ENCODE peak calls at places on chromosome 13, in six cellular contexts. W is tibial nerve, J is thyroid gland, S is AG04450, L is lung, N is Peyer's patch. Z is an unnamed sample.
A peak's percentile ranks its signal among the peaks of the same experiment; 100 is the strongest.

GRCh38 chr13:73440296-73440895 is 381.6 kb downstream of the KLF5 start:
- DNase-seq in W (no peak), J (no peak), S (no peak), L (no peak), N (no peak), Z (no peak)

GRCh38 chr13:21556051-21556450 is 47.9 kb downstream of the MICU2 start:
- DNase-seq in W (no peak), J (no peak), S (no peak), L (no peak), N (no peak), Z (no peak)

GRCh38 chr13:91056746-91057145 is 290.7 kb upstream of the MIR17HG start:
- DNase-seq in W (no peak), J (no peak), S (no peak), L (no peak), N (no peak), Z (no peak)

GRCh38 chr13:88857256-88857655 is 1186.1 kb downstream of the SLITRK5 start:
- DNase-seq in W (no peak), J (no peak), S (no peak), L (no peak), N (no peak), Z (no peak)

GRCh38 chr13:47853236-47853635 is 147.8 kb downstream of the SUCLA2 start:
- DNase-seq in W (no peak), J (no peak), S (no peak), L (no peak), N (no peak), Z (no peak)

GRCh38 chr13:110226051-110226562 is 80.8 kb downstream of the COL4A1 start:
- DNase-seq in W (no peak), J (no peak), S (no peak), L (no peak), N (no peak), Z (no peak)

GRCh38 chr13:72120632-72121031 is 253.6 kb upstream of the DACH1 start:
- DNase-seq in W (no peak), J (no peak), S (no peak), L (no peak), N (no peak), Z (no peak)

GRCh38 chr13:62293081-62293480 is 877.4 kb upstream of the PCDH20 start:
- DNase-seq in W (no peak), J (no peak), S (no peak), L (no peak), N (no peak), Z (no peak)

GRCh38 chr13:72523049-72523448 is 204.4 kb downstream of the MZT1 start:
- DNase-seq in W (no peak), J (no peak), S (no peak), L (no peak), N (no peak), Z (no peak)

GRCh38 chr13:72514141-72514540 is 213.3 kb downstream of the MZT1 start:
- DNase-seq in W (no peak), J (no peak), S (no peak), L (no peak), N (no peak), Z (no peak)

GRCh38 chr13:26679411-26679810 is 81.2 kb downstream of the GPR12 start:
- DNase-seq in W (no peak), J (no peak), S (peak; percentile 24), L (no peak), N (no peak), Z (no peak)

GRCh38 chr13:95533545-95534135 is 18.9 kb upstream of the CLDN10 start:
- DNase-seq in W (no peak), J (no peak), S (no peak), L (no peak), N (peak; percentile 56), Z (no peak)

GRCh38 chr13:83211301-83211700 is 671.0 kb downstream of the SLITRK1 start:
- DNase-seq in W (no peak), J (no peak), S (no peak), L (no peak), N (no peak), Z (no peak)

GRCh38 chr13:32001392-32001768 is 30.2 kb upstream of the FRY start:
- DNase-seq in W (no peak), J (peak; percentile 9), S (no peak), L (no peak), N (no peak), Z (peak; percentile 6)

GRCh38 chr13:102825400-102825799 is 20.4 kb upstream of the ERCC5 start:
- DNase-seq in W (no peak), J (no peak), S (no peak), L (no peak), N (no peak), Z (no peak)

GRCh38 chr13:35475131-35475959 is 1.1 kb downstream of the MAB21L1 start:
- DNase-seq in W (peak; percentile 52), J (no peak), S (no peak), L (no peak), N (no peak), Z (no peak)

GRCh38 chr13:73984949-73985691 is 149.1 kb downstream of the KLF12 start:
- DNase-seq in W (no peak), J (no peak), S (no peak), L (peak; percentile 34), N (no peak), Z (peak; percentile 90)

GRCh38 chr13:25762795-25763377 is 288.9 kb downstream of the SHISA2 start:
- DNase-seq in W (no peak), J (no peak), S (no peak), L (no peak), N (no peak), Z (peak; percentile 31)

GRCh38 chr13:32669030-32669646 is 82.9 kb downstream of the PDS5B start:
- DNase-seq in W (no peak), J (no peak), S (no peak), L (no peak), N (no peak), Z (peak; percentile 37)

GRCh38 chr13:42577538-42577937 is 3.6 kb downstream of the TNFSF11 start:
- DNase-seq in W (no peak), J (no peak), S (no peak), L (no peak), N (no peak), Z (no peak)

GRCh38 chr13:42575938-42576337 is 2.0 kb downstream of the TNFSF11 start:
- DNase-seq in W (no peak), J (no peak), S (no peak), L (no peak), N (no peak), Z (no peak)

GRCh38 chr13:42574435-42575311 is 721 bp downstream of the TNFSF11 start:
- DNase-seq in W (no peak), J (no peak), S (no peak), L (no peak), N (no peak), Z (peak; percentile 33)

GRCh38 chr13:42571895-42572294 is 2.1 kb upstream of the TNFSF11 start:
- DNase-seq in W (no peak), J (no peak), S (no peak), L (no peak), N (no peak), Z (no peak)

GRCh38 chr13:42574011-42574410 is at the start of gene TNFSF11:
- DNase-seq in W (no peak), J (no peak), S (no peak), L (no peak), N (no peak), Z (no peak)
- H3K4me3 ChIP-seq in W (no peak within 1 kb of the TSS), J (no peak within 1 kb of the TSS), S (peak within 1 kb of the TSS; percentile 7), L (peak within 1 kb of the TSS; percentile 9), N (peak within 1 kb of the TSS; percentile 47), Z (peak within 1 kb of the TSS; percentile 55)

DNA sequence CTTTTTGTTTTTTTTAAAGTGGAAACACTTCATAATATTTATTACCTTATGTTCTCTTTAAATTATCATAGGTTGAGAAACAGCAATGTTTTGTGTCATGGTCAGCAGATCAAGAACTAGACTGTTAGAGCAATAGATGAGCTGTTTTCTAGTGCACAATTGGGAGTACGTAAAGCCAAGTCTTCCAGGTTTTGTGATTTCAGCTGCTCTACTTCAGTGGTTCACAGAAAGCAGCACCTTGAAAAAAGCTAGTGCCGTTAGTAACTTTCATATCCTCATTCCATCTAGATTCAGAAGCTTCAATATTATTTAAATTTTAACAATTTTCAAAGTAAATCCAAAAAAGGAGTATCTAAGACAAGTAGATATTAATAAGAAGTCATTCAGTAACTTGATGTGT is 1.9 kb downstream of the GPR18 start:
- DNase-seq in W (no peak), J (no peak), S (no peak), L (no peak), N (no peak), Z (no peak)
- H3K27ac ChIP-seq in W (no peak overlapping the region), J (no peak overlapping the region), S (no peak overlapping the region), L (no peak overlapping the region), N (peak overlapping the region; percentile 77), Z (peak overlapping the region; percentile 39)

GRCh38 chr13:22897571-22898314 is 283.0 kb upstream of the SGCG start:
- DNase-seq in W (no peak), J (no peak), S (no peak), L (no peak), N (no peak), Z (no peak)
- H3K4me3 ChIP-seq in W (no peak overlapping the region), J (no peak overlapping the region), S (no peak overlapping the region), L (no peak overlapping the region), N (no peak overlapping the region), Z (no peak overlapping the region)

DNA sequence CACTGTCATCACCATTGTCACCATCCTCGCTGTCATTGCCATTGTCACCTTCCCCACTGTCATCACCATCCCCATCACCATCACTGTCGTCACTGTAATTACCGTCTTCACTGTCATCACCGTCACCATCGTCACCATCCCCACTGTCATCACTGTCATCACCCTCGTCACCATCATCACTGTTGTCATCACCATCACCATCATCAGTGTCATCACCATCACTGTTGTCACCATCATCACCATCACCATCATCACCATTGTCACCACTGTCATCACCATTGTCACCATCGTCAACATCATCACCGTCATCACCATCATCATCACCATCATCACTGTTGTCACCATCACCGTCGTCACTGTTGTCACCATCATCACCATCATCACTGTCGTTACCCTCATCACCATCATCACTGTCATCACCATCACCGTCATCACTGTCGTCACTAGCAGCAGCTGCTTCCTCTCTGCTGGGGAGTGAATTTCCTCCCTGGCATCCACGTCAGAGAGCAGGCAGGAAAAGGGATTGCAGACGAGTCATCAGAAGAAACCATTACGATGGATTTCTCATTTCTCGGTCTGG is 27.3 kb downstream of the TMEM255B start:
- DNase-seq in W (no peak), J (no peak), S (peak; percentile 29), L (no peak), N (peak; percentile 7), Z (no peak)
- H3K27ac ChIP-seq in W (no peak overlapping the region), J (no peak overlapping the region), S (no peak overlapping the region), L (no peak overlapping the region), N (no peak overlapping the region), Z (no peak overlapping the region)

DNA sequence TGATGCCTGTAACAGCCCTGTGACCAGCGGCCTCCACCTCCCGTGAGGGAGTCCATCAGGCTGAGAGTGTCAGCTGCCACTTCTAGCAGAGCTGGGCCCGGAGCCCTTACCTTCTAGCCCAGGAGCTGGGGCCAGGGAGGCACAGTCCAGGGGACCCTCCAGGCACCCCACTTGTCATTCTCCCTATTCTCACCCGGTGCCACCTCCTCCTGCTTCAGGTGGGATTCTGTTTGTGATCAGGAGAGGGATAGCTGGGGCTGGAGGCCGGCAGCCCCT is 4.1 kb downstream of the RASA3 start:
- DNase-seq in W (no peak), J (no peak), S (no peak), L (no peak), N (no peak), Z (no peak)
- H3K4me3 ChIP-seq in W (no peak overlapping the region), J (no peak overlapping the region), S (peak overlapping the region; percentile 93), L (no peak overlapping the region), N (no peak overlapping the region), Z (peak overlapping the region; percentile 92)

GRCh38 chr13:24353736-24354135 is 44.4 kb downstream of the C1QTNF9 start:
- DNase-seq in W (no peak), J (no peak), S (no peak), L (no peak), N (no peak), Z (no peak)
- H3K27ac ChIP-seq in W (no peak overlapping the region), J (no peak overlapping the region), S (no peak overlapping the region), L (no peak overlapping the region), N (no peak overlapping the region), Z (no peak overlapping the region)